ENCODE peak calls at places on chromosomes 11 and 22, in five cellular contexts. X is psoas muscle; L is CD8-positive, alpha-beta memory T cell; D is stomach; W is esophagus squamous epithelium. P is an unnamed sample. For H3K9me3, the result is how much of the 10 kb centered on the place peaks cover.

GRCh38 chr22:33296941-33297340 is 238.8 kb upstream of the SYN3 start:
- DNase-seq in L (no peak), W (no peak), D (peak), X (no peak), P (no peak)

GRCh38 chr11:17413414-17414316 is 25.2 kb upstream of the KCNJ11 start:
- DNase-seq in W (no peak), X (peak), L (no peak), D (peak), P (no peak)

GRCh38 chr11:68535098-68535497 is 74.5 kb downstream of the PPP6R3 start:
- DNase-seq in L (no peak), D (no peak), X (no peak), W (no peak), P (no peak)

GRCh38 chr11:65588199-65589054 is 7.2 kb downstream of the KCNK7 start:
- DNase-seq in D (peak), W (no peak), X (peak), L (peak), P (peak)

GRCh38 chr11:70660059-70660888 is 261.9 kb downstream of the CTTN start:
- DNase-seq in W (no peak), D (no peak), X (no peak), L (no peak), P (no peak)

GRCh38 chr11:102244681-102245409 is 72.4 kb upstream of the BIRC3 start:
- DNase-seq in W (no peak), L (no peak), D (no peak), X (no peak), P (no peak)

GRCh38 chr11:1271002-1271401 is 38.4 kb downstream of the TOLLIP start:
- DNase-seq in W (no peak), D (no peak), L (no peak), X (peak), P (no peak)

GRCh38 chr11:45655831-45656230 is 9.6 kb downstream of the CHST1 start:
- DNase-seq in W (no peak), D (no peak), L (no peak), X (no peak), P (no peak)

GRCh38 chr11:122796128-122796717 is 42.1 kb upstream of the CRTAM start:
- DNase-seq in X (peak), W (no peak), D (peak), L (peak), P (peak)

GRCh38 chr11:36148701-36149100 is 140.5 kb downstream of the COMMD9 start:
- DNase-seq in X (no peak), L (no peak), D (no peak), W (no peak), P (no peak)

GRCh38 chr11:129729823-129730222 is 85.8 kb upstream of the TMEM45B start:
- DNase-seq in L (no peak), W (no peak), X (no peak), D (no peak), P (no peak)

GRCh38 chr11:80317612-80318011 is 876.8 kb upstream of the TENM4 start:
- DNase-seq in D (no peak), L (no peak), W (no peak), X (no peak), P (no peak)

GRCh38 chr22:36352775-36353507 is 34.8 kb downstream of the MYH9 start:
- DNase-seq in D (peak), X (peak), L (peak), W (no peak), P (no peak)

GRCh38 chr22:44314425-44315067 is 1.8 kb upstream of the SHISAL1 start:
- DNase-seq in W (no peak), L (no peak), D (no peak), X (no peak), P (no peak)

GRCh38 chr11:107563702-107564101 is 1.8 kb downstream of the ALKBH8 start:
- DNase-seq in D (no peak), X (no peak), L (peak), W (no peak), P (no peak)

GRCh38 chr11:119529936-119530335 is 107.0 kb upstream of the THY1 start:
- DNase-seq in W (no peak), L (no peak), X (no peak), D (no peak), P (no peak)

GRCh38 chr22:46501701-46502100 is 35.7 kb downstream of the CELSR1 start:
- DNase-seq in W (no peak), D (no peak), X (peak), L (no peak), P (no peak)

GRCh38 chr11:78327945-78328344 is 89.7 kb downstream of the GAB2 start:
- DNase-seq in W (no peak), L (no peak), D (no peak), X (no peak), P (no peak)

GRCh38 chr22:40451230-40451629 is 80.8 kb downstream of the SGSM3 start:
- DNase-seq in W (no peak), D (no peak), L (no peak), X (no peak), P (no peak)

GRCh38 chr22:22408731-22409696 is 99.5 kb downstream of the ZNF280B start:
- DNase-seq in W (no peak), X (no peak), L (no peak), D (no peak), P (no peak)

GRCh38 chr22:36149464-36149863 is 11.1 kb downstream of the APOL3 start:
- DNase-seq in L (no peak), D (no peak), X (no peak), W (no peak), P (no peak)

GRCh38 chr11:93089474-93090102 is 108.2 kb downstream of the SLC36A4 start:
- DNase-seq in L (no peak), D (no peak), W (no peak), X (no peak), P (no peak)

GRCh38 chr11:1285316-1285744 is 24.1 kb downstream of the TOLLIP start:
- DNase-seq in D (no peak), X (peak), W (no peak), L (no peak), P (no peak)

GRCh38 chr22:36881504-36882245 is 20.9 kb downstream of the NCF4 start:
- DNase-seq in D (no peak), X (no peak), W (no peak), L (no peak), P (no peak)

GRCh38 chr11:117818036-117818858 is 6.3 kb downstream of the FXYD2 start:
- DNase-seq in D (no peak), W (no peak), L (peak), X (peak), P (no peak)

GRCh38 chr11:91972665-91973266 is 251.9 kb upstream of the FAT3 start:
- DNase-seq in D (peak), L (no peak), W (no peak), X (no peak), P (no peak)
- H3K9me3 ChIP-seq in D (under half), L (under half), W (under half), X (under half), P (under half)

GRCh38 chr22:20825624-20826023 is 33.0 kb downstream of the PI4KA start:
- DNase-seq in D (no peak), W (no peak), L (no peak), X (no peak), P (no peak)
- H3K9me3 ChIP-seq in D (under half), W (under half), L (under half), X (under half), P (under half)

GRCh38 chr22:38871360-38872171 is 450 bp downstream of the CBX6 start:
- DNase-seq in X (no peak), L (no peak), D (peak), W (no peak), P (no peak)

GRCh38 chr22:38870791-38871359 is 1.1 kb downstream of the CBX6 start:
- DNase-seq in W (no peak), D (peak), L (no peak), X (no peak), P (no peak)

GRCh38 chr22:38873469-38874411 is 1.7 kb upstream of the CBX6 start:
- DNase-seq in X (no peak), D (peak), W (no peak), L (peak), P (peak)

GRCh38 chr22:38872831-38873248 is 824 bp upstream of the CBX6 start:
- DNase-seq in L (peak), X (peak), D (peak), W (no peak), P (no peak)

GRCh38 chr22:38872172-38872830 is at the start of gene CBX6:
- DNase-seq in D (peak), X (peak), W (peak), L (peak), P (peak)
- H3K9me3 ChIP-seq in D (under half), X (under half), W (under half), L (under half), P (under half)

DNA sequence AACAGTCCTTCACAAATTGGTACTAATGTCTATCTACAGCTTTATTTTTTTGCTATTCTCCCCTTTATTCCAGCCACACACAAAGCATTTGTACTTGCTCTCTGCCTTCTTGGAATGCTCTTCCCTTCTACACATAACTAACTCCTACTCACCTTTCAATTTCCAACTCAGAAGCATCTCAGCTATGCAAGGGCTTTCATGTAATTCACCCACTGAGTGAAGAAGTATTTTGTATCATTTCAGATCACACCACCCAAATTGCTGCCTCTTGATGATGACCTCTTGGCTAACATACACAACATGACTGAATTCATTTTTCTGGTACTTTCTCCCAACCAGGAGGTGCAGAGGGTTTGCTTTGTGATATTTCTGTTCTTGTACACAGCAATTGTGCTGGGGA is at the start of gene OR4X2:
- DNase-seq in D (no peak), W (no peak), L (no peak), X (no peak), P (no peak)
- H3K9me3 ChIP-seq in D (under half), W (under half), L (under half), X (under half), P (under half)